ENCODE peak calls at places on chromosomes 6 and 20, in five cellular contexts. P is T-helper 2 cell, K is naive B cell, B is memory B cell, X is posterior vena cava. E is an unnamed sample.

GRCh38 chr20:38286586-38287502 is 17.1 kb upstream of the BPI start:
- DNase-seq in P (no peak), K (no peak), B (no peak), X (no peak), E (no peak)

GRCh38 chr6:55713411-55713810 is 134.4 kb upstream of the HMGCLL1 start:
- DNase-seq in P (no peak), K (no peak), B (no peak), X (no peak), E (no peak)

GRCh38 chr6:41100871-41101287 is 28.1 kb downstream of the NFYA start:
- DNase-seq in P (no peak), K (no peak), B (no peak), X (no peak), E (no peak)

GRCh38 chr6:142844065-142844755 is 100.8 kb downstream of the HIVEP2 start:
- DNase-seq in P (no peak), K (no peak), B (no peak), X (no peak), E (no peak)

GRCh38 chr6:98827295-98828159 is 6.8 kb upstream of the POU3F2 start:
- DNase-seq in P (no peak), K (no peak), B (no peak), X (no peak), E (no peak)

GRCh38 chr20:4709261-4710105 is 12.2 kb upstream of the PRND start:
- DNase-seq in P (no peak), K (no peak), B (no peak), X (no peak), E (no peak)

GRCh38 chr6:168675933-168676551 is 235.1 kb downstream of the SMOC2 start:
- DNase-seq in P (no peak), K (no peak), B (no peak), X (no peak), E (no peak)

GRCh38 chr6:43762410-43762768 is 7.6 kb upstream of the VEGFA start:
- DNase-seq in P (no peak), K (no peak), B (no peak), X (peak), E (no peak)

GRCh38 chr6:9252784-9253183 is 817.4 kb upstream of the SLC35B3 start:
- DNase-seq in P (no peak), K (no peak), B (no peak), X (no peak), E (no peak)

GRCh38 chr6:148565931-148566663 is 180.7 kb upstream of the UST start:
- DNase-seq in P (no peak), K (no peak), B (no peak), X (no peak), E (no peak)

GRCh38 chr6:27518881-27519795 is 46.2 kb upstream of the ZNF184 start:
- DNase-seq in P (peak), K (peak), B (peak), X (peak), E (peak)